ENCODE peak calls at places on chromosomes 13 and 19, in eight cellular contexts. P is HEK293T; D is iris pigment epithelial cell; I is activated CD4-positive, alpha-beta T cell treated with anti-CD3 and anti-CD28 coated beads, Interleukin-2, amount 50 U/mL, for 24 hours; C is thoracic aorta; F is stimulated activated CD8-positive, alpha-beta memory T cell treated with anti-CD3 and anti-CD28 coated beads, Interleukin-4, amount 100 ng/mL, for 1 hour; Z is endothelial cell; U is activated CD8-positive, alpha-beta memory T cell treated with anti-CD3 and anti-CD28 coated beads for 48 hours. V is an unnamed sample.

GRCh38 chr13:99434258-99434788 is 66.9 kb upstream of the TM9SF2 start:
- DNase-seq in C (no peak), I (peak), F (peak), D (no peak), U (no peak), Z (no peak), P (no peak), V (no peak)

GRCh38 chr19:42657551-42657950 is 62.8 kb upstream of the CEACAM8 start:
- DNase-seq in I (no peak), Z (no peak), C (no peak), P (no peak), U (no peak), F (no peak), D (peak), V (peak)

GRCh38 chr19:55377356-55378131 is 918 bp downstream of the TMEM190 start:
- DNase-seq in C (no peak), F (no peak), U (no peak), P (no peak), D (no peak), Z (no peak), I (no peak), V (no peak)

GRCh38 chr13:23570931-23571330 is 719 bp downstream of the TNFRSF19 start:
- DNase-seq in Z (no peak), P (no peak), D (no peak), C (no peak), F (no peak), U (no peak), I (no peak), V (peak)

GRCh38 chr19:1066251-1066747 is 668 bp upstream of the ARHGAP45 start:
- DNase-seq in C (no peak), D (no peak), I (no peak), Z (no peak), U (no peak), P (no peak), F (no peak), V (no peak)

GRCh38 chr19:23771761-23772667 is 13.3 kb upstream of the ZNF681 start:
- DNase-seq in Z (no peak), F (no peak), P (no peak), I (no peak), C (no peak), U (no peak), D (peak), V (no peak)

GRCh38 chr13:49877629-49878218 is 58.4 kb downstream of the SPRYD7 start:
- DNase-seq in P (no peak), U (no peak), F (no peak), C (no peak), I (no peak), Z (no peak), D (peak), V (no peak)

GRCh38 chr13:109595466-109595865 is 190.9 kb downstream of the IRS2 start:
- DNase-seq in U (no peak), I (no peak), Z (no peak), F (no peak), C (no peak), P (no peak), D (peak), V (no peak)

GRCh38 chr19:23260956-23261355 is 10.8 kb upstream of the ZNF724 start:
- DNase-seq in Z (no peak), I (no peak), D (no peak), C (no peak), F (no peak), P (no peak), U (no peak), V (no peak)

GRCh38 chr13:52447815-52448552 is 2.5 kb downstream of the VPS36 start:
- DNase-seq in Z (no peak), U (no peak), D (no peak), I (no peak), C (no peak), F (no peak), P (no peak), V (no peak)

GRCh38 chr19:19067276-19068072 is 3.7 kb downstream of the SLC25A42 start:
- DNase-seq in I (no peak), P (no peak), C (no peak), D (no peak), F (no peak), U (no peak), Z (no peak), V (peak)

GRCh38 chr19:17105548-17105947 is 30.0 kb downstream of the MYO9B start:
- DNase-seq in U (no peak), C (no peak), F (no peak), D (no peak), Z (no peak), P (no peak), I (no peak), V (no peak)